ENCODE peak calls at places on chromosomes 3 and 15, in nine cellular contexts. One of them, this sample, is unnamed.

GRCh38 chr15:59622289-59622688 is 10.7 kb downstream of the GCNT3 start:
- ATAC-seq in heart left ventricle: no peak
- ATAC-seq in aorta: no peak
- ATAC-seq in stimulated activated naive B cell treated with anti-CD40 and anti-IgM and Interleukin-4, amounts not matched to agents 10 μg/mL and 1 μg/mL and 100 μg/mL, for 72 hours: peak
- ATAC-seq in activated CD8-positive, alpha-beta memory T cell treated with anti-CD3 and anti-CD28 coated beads, Interleukin-2, amount 10 ng/mL, durations not matched to agents 7 days and 5 days: peak
- ATAC-seq in psoas muscle: no peak
- ATAC-seq in naive thymus-derived CD8-positive, alpha-beta T cell: no peak
- ATAC-seq in Right ventricle myocardium inferior: no peak
- ATAC-seq in activated naive CD8-positive, alpha-beta T cell treated with anti-CD3 and anti-CD28 coated beads, Interleukin-2, amount 50 U/mL, for 24 hours: peak
- ATAC-seq in this sample: peak

GRCh38 chr3:194617058-194617671 is 16.1 kb downstream of the TMEM44 start:
- ATAC-seq in heart left ventricle: no peak
- ATAC-seq in aorta: no peak
- ATAC-seq in stimulated activated naive B cell treated with anti-CD40 and anti-IgM and Interleukin-4, amounts not matched to agents 10 μg/mL and 1 μg/mL and 100 μg/mL, for 72 hours: no peak
- ATAC-seq in activated CD8-positive, alpha-beta memory T cell treated with anti-CD3 and anti-CD28 coated beads, Interleukin-2, amount 10 ng/mL, durations not matched to agents 7 days and 5 days: no peak
- ATAC-seq in psoas muscle: no peak
- ATAC-seq in naive thymus-derived CD8-positive, alpha-beta T cell: no peak
- ATAC-seq in Right ventricle myocardium inferior: no peak
- ATAC-seq in activated naive CD8-positive, alpha-beta T cell treated with anti-CD3 and anti-CD28 coated beads, Interleukin-2, amount 50 U/mL, for 24 hours: no peak
- ATAC-seq in this sample: no peak

GRCh38 chr3:4794798-4795197 is 184.4 kb upstream of the BHLHE40 start:
- ATAC-seq in heart left ventricle: no peak
- ATAC-seq in aorta: no peak
- ATAC-seq in stimulated activated naive B cell treated with anti-CD40 and anti-IgM and Interleukin-4, amounts not matched to agents 10 μg/mL and 1 μg/mL and 100 μg/mL, for 72 hours: no peak
- ATAC-seq in activated CD8-positive, alpha-beta memory T cell treated with anti-CD3 and anti-CD28 coated beads, Interleukin-2, amount 10 ng/mL, durations not matched to agents 7 days and 5 days: no peak
- ATAC-seq in psoas muscle: no peak
- ATAC-seq in naive thymus-derived CD8-positive, alpha-beta T cell: no peak
- ATAC-seq in Right ventricle myocardium inferior: no peak
- ATAC-seq in activated naive CD8-positive, alpha-beta T cell treated with anti-CD3 and anti-CD28 coated beads, Interleukin-2, amount 50 U/mL, for 24 hours: no peak
- ATAC-seq in this sample: no peak

GRCh38 chr3:117059990-117060338 is 350.4 kb downstream of the TUSC7 start:
- ATAC-seq in heart left ventricle: no peak
- ATAC-seq in aorta: no peak
- ATAC-seq in stimulated activated naive B cell treated with anti-CD40 and anti-IgM and Interleukin-4, amounts not matched to agents 10 μg/mL and 1 μg/mL and 100 μg/mL, for 72 hours: no peak
- ATAC-seq in activated CD8-positive, alpha-beta memory T cell treated with anti-CD3 and anti-CD28 coated beads, Interleukin-2, amount 10 ng/mL, durations not matched to agents 7 days and 5 days: no peak
- ATAC-seq in psoas muscle: no peak
- ATAC-seq in naive thymus-derived CD8-positive, alpha-beta T cell: no peak
- ATAC-seq in Right ventricle myocardium inferior: no peak
- ATAC-seq in activated naive CD8-positive, alpha-beta T cell treated with anti-CD3 and anti-CD28 coated beads, Interleukin-2, amount 50 U/mL, for 24 hours: no peak
- ATAC-seq in this sample: no peak

GRCh38 chr15:82647045-82647834 is at the start of gene CPEB1:
- ATAC-seq in heart left ventricle: peak
- ATAC-seq in aorta: peak
- ATAC-seq in stimulated activated naive B cell treated with anti-CD40 and anti-IgM and Interleukin-4, amounts not matched to agents 10 μg/mL and 1 μg/mL and 100 μg/mL, for 72 hours: peak
- ATAC-seq in activated CD8-positive, alpha-beta memory T cell treated with anti-CD3 and anti-CD28 coated beads, Interleukin-2, amount 10 ng/mL, durations not matched to agents 7 days and 5 days: peak
- ATAC-seq in psoas muscle: peak
- ATAC-seq in naive thymus-derived CD8-positive, alpha-beta T cell: peak
- ATAC-seq in Right ventricle myocardium inferior: peak
- ATAC-seq in activated naive CD8-positive, alpha-beta T cell treated with anti-CD3 and anti-CD28 coated beads, Interleukin-2, amount 50 U/mL, for 24 hours: peak
- ATAC-seq in this sample: peak

GRCh38 chr3:124787490-124788195 is 57.4 kb downstream of the UMPS start:
- ATAC-seq in heart left ventricle: no peak
- ATAC-seq in aorta: no peak
- ATAC-seq in stimulated activated naive B cell treated with anti-CD40 and anti-IgM and Interleukin-4, amounts not matched to agents 10 μg/mL and 1 μg/mL and 100 μg/mL, for 72 hours: peak
- ATAC-seq in activated CD8-positive, alpha-beta memory T cell treated with anti-CD3 and anti-CD28 coated beads, Interleukin-2, amount 10 ng/mL, durations not matched to agents 7 days and 5 days: no peak
- ATAC-seq in psoas muscle: no peak
- ATAC-seq in naive thymus-derived CD8-positive, alpha-beta T cell: no peak
- ATAC-seq in Right ventricle myocardium inferior: no peak
- ATAC-seq in activated naive CD8-positive, alpha-beta T cell treated with anti-CD3 and anti-CD28 coated beads, Interleukin-2, amount 50 U/mL, for 24 hours: peak
- ATAC-seq in this sample: no peak

GRCh38 chr3:186512570-186513302 is 31.4 kb downstream of the CRYGS start:
- ATAC-seq in heart left ventricle: no peak
- ATAC-seq in aorta: no peak
- ATAC-seq in stimulated activated naive B cell treated with anti-CD40 and anti-IgM and Interleukin-4, amounts not matched to agents 10 μg/mL and 1 μg/mL and 100 μg/mL, for 72 hours: no peak
- ATAC-seq in activated CD8-positive, alpha-beta memory T cell treated with anti-CD3 and anti-CD28 coated beads, Interleukin-2, amount 10 ng/mL, durations not matched to agents 7 days and 5 days: no peak
- ATAC-seq in psoas muscle: no peak
- ATAC-seq in naive thymus-derived CD8-positive, alpha-beta T cell: no peak
- ATAC-seq in Right ventricle myocardium inferior: no peak
- ATAC-seq in activated naive CD8-positive, alpha-beta T cell treated with anti-CD3 and anti-CD28 coated beads, Interleukin-2, amount 50 U/mL, for 24 hours: no peak
- ATAC-seq in this sample: no peak

GRCh38 chr3:193974591-193974990 is 161.4 kb upstream of the HES1 start:
- ATAC-seq in heart left ventricle: no peak
- ATAC-seq in aorta: no peak
- ATAC-seq in stimulated activated naive B cell treated with anti-CD40 and anti-IgM and Interleukin-4, amounts not matched to agents 10 μg/mL and 1 μg/mL and 100 μg/mL, for 72 hours: no peak
- ATAC-seq in activated CD8-positive, alpha-beta memory T cell treated with anti-CD3 and anti-CD28 coated beads, Interleukin-2, amount 10 ng/mL, durations not matched to agents 7 days and 5 days: no peak
- ATAC-seq in psoas muscle: peak
- ATAC-seq in naive thymus-derived CD8-positive, alpha-beta T cell: no peak
- ATAC-seq in Right ventricle myocardium inferior: no peak
- ATAC-seq in activated naive CD8-positive, alpha-beta T cell treated with anti-CD3 and anti-CD28 coated beads, Interleukin-2, amount 50 U/mL, for 24 hours: no peak
- ATAC-seq in this sample: no peak

GRCh38 chr3:23159929-23160328 is 43.2 kb upstream of the UBE2E2 start:
- ATAC-seq in heart left ventricle: no peak
- ATAC-seq in aorta: peak
- ATAC-seq in stimulated activated naive B cell treated with anti-CD40 and anti-IgM and Interleukin-4, amounts not matched to agents 10 μg/mL and 1 μg/mL and 100 μg/mL, for 72 hours: no peak
- ATAC-seq in activated CD8-positive, alpha-beta memory T cell treated with anti-CD3 and anti-CD28 coated beads, Interleukin-2, amount 10 ng/mL, durations not matched to agents 7 days and 5 days: no peak
- ATAC-seq in psoas muscle: peak
- ATAC-seq in naive thymus-derived CD8-positive, alpha-beta T cell: no peak
- ATAC-seq in Right ventricle myocardium inferior: peak
- ATAC-seq in activated naive CD8-positive, alpha-beta T cell treated with anti-CD3 and anti-CD28 coated beads, Interleukin-2, amount 50 U/mL, for 24 hours: no peak
- ATAC-seq in this sample: no peak

GRCh38 chr3:10395671-10396070 is 74.8 kb upstream of the SEC13 start:
- ATAC-seq in heart left ventricle: no peak
- ATAC-seq in aorta: no peak
- ATAC-seq in stimulated activated naive B cell treated with anti-CD40 and anti-IgM and Interleukin-4, amounts not matched to agents 10 μg/mL and 1 μg/mL and 100 μg/mL, for 72 hours: peak
- ATAC-seq in activated CD8-positive, alpha-beta memory T cell treated with anti-CD3 and anti-CD28 coated beads, Interleukin-2, amount 10 ng/mL, durations not matched to agents 7 days and 5 days: peak
- ATAC-seq in psoas muscle: no peak
- ATAC-seq in naive thymus-derived CD8-positive, alpha-beta T cell: peak
- ATAC-seq in Right ventricle myocardium inferior: no peak
- ATAC-seq in activated naive CD8-positive, alpha-beta T cell treated with anti-CD3 and anti-CD28 coated beads, Interleukin-2, amount 50 U/mL, for 24 hours: no peak
- ATAC-seq in this sample: peak

GRCh38 chr3:97914390-97914789 is 57.8 kb downstream of the RIOX2 start:
- ATAC-seq in heart left ventricle: no peak
- ATAC-seq in aorta: no peak
- ATAC-seq in stimulated activated naive B cell treated with anti-CD40 and anti-IgM and Interleukin-4, amounts not matched to agents 10 μg/mL and 1 μg/mL and 100 μg/mL, for 72 hours: no peak
- ATAC-seq in activated CD8-positive, alpha-beta memory T cell treated with anti-CD3 and anti-CD28 coated beads, Interleukin-2, amount 10 ng/mL, durations not matched to agents 7 days and 5 days: no peak
- ATAC-seq in psoas muscle: no peak
- ATAC-seq in naive thymus-derived CD8-positive, alpha-beta T cell: no peak
- ATAC-seq in Right ventricle myocardium inferior: no peak
- ATAC-seq in activated naive CD8-positive, alpha-beta T cell treated with anti-CD3 and anti-CD28 coated beads, Interleukin-2, amount 50 U/mL, for 24 hours: no peak
- ATAC-seq in this sample: no peak

GRCh38 chr15:68389936-68390790 is 41.8 kb downstream of the ITGA11 start:
- ATAC-seq in heart left ventricle: no peak
- ATAC-seq in aorta: no peak
- ATAC-seq in stimulated activated naive B cell treated with anti-CD40 and anti-IgM and Interleukin-4, amounts not matched to agents 10 μg/mL and 1 μg/mL and 100 μg/mL, for 72 hours: peak
- ATAC-seq in activated CD8-positive, alpha-beta memory T cell treated with anti-CD3 and anti-CD28 coated beads, Interleukin-2, amount 10 ng/mL, durations not matched to agents 7 days and 5 days: peak
- ATAC-seq in psoas muscle: no peak
- ATAC-seq in naive thymus-derived CD8-positive, alpha-beta T cell: no peak
- ATAC-seq in Right ventricle myocardium inferior: no peak
- ATAC-seq in activated naive CD8-positive, alpha-beta T cell treated with anti-CD3 and anti-CD28 coated beads, Interleukin-2, amount 50 U/mL, for 24 hours: no peak
- ATAC-seq in this sample: no peak

GRCh38 chr3:171563298-171563697 is 103.1 kb upstream of the TNIK start:
- ATAC-seq in heart left ventricle: no peak
- ATAC-seq in aorta: no peak
- ATAC-seq in stimulated activated naive B cell treated with anti-CD40 and anti-IgM and Interleukin-4, amounts not matched to agents 10 μg/mL and 1 μg/mL and 100 μg/mL, for 72 hours: no peak
- ATAC-seq in activated CD8-positive, alpha-beta memory T cell treated with anti-CD3 and anti-CD28 coated beads, Interleukin-2, amount 10 ng/mL, durations not matched to agents 7 days and 5 days: no peak
- ATAC-seq in psoas muscle: no peak
- ATAC-seq in naive thymus-derived CD8-positive, alpha-beta T cell: no peak
- ATAC-seq in Right ventricle myocardium inferior: peak
- ATAC-seq in activated naive CD8-positive, alpha-beta T cell treated with anti-CD3 and anti-CD28 coated beads, Interleukin-2, amount 50 U/mL, for 24 hours: peak
- ATAC-seq in this sample: no peak

GRCh38 chr15:34782901-34783300 is 12.4 kb downstream of the ACTC1 start:
- ATAC-seq in heart left ventricle: no peak
- ATAC-seq in aorta: no peak
- ATAC-seq in stimulated activated naive B cell treated with anti-CD40 and anti-IgM and Interleukin-4, amounts not matched to agents 10 μg/mL and 1 μg/mL and 100 μg/mL, for 72 hours: no peak
- ATAC-seq in activated CD8-positive, alpha-beta memory T cell treated with anti-CD3 and anti-CD28 coated beads, Interleukin-2, amount 10 ng/mL, durations not matched to agents 7 days and 5 days: no peak
- ATAC-seq in psoas muscle: no peak
- ATAC-seq in naive thymus-derived CD8-positive, alpha-beta T cell: no peak
- ATAC-seq in Right ventricle myocardium inferior: no peak
- ATAC-seq in activated naive CD8-positive, alpha-beta T cell treated with anti-CD3 and anti-CD28 coated beads, Interleukin-2, amount 50 U/mL, for 24 hours: no peak
- ATAC-seq in this sample: no peak